ENCODE peak calls at places on chromosome 4, in eight cellular contexts. E is spleen, D is fibroblast of lung, Z is mammary epithelial cell, A is ovary, S is lower lobe of right lung, M is HL-60, I is kidney. G is an unnamed sample.

GRCh38 chr4:155403886-155404285 is 27.1 kb upstream of the MAP9 start:
- DNase-seq in Z (peak), I (no peak), A (no peak), D (peak), M (no peak), S (no peak), E (no peak), G (peak)

GRCh38 chr4:37389967-37390580 is 145.5 kb downstream of the NWD2 start:
- DNase-seq in S (no peak), Z (peak), D (peak), A (no peak), E (no peak), M (no peak), I (no peak), G (no peak)

GRCh38 chr4:181752516-181752915 is 490.7 kb upstream of the TENM3 start:
- DNase-seq in E (no peak), D (no peak), I (no peak), M (no peak), S (no peak), A (no peak), Z (no peak), G (no peak)

GRCh38 chr4:28555851-28556250 is 1695.2 kb downstream of the STIM2 start:
- DNase-seq in I (no peak), E (no peak), A (no peak), M (no peak), S (no peak), D (peak), Z (no peak), G (no peak)

GRCh38 chr4:6012200-6012599 is 6.0 kb downstream of the C4orf50 start:
- DNase-seq in A (no peak), E (no peak), I (no peak), Z (no peak), S (no peak), D (no peak), M (no peak), G (no peak)

GRCh38 chr4:3493720-3494492 is 30.8 kb downstream of the DOK7 start:
- DNase-seq in A (no peak), Z (no peak), D (no peak), E (no peak), M (no peak), I (no peak), S (no peak), G (no peak)

GRCh38 chr4:110611968-110612447 is 10.9 kb downstream of the PITX2 start:
- DNase-seq in S (no peak), E (no peak), Z (no peak), M (no peak), D (no peak), A (no peak), I (peak), G (no peak)

GRCh38 chr4:4368821-4369580 is 17.9 kb upstream of the NSG1 start:
- DNase-seq in E (no peak), A (peak), D (no peak), Z (no peak), I (no peak), M (no peak), S (no peak), G (no peak)

GRCh38 chr4:79679859-79680258 is 271.8 kb upstream of the GK2 start:
- DNase-seq in M (no peak), D (no peak), I (no peak), A (no peak), S (no peak), E (no peak), Z (no peak), G (no peak)

GRCh38 chr4:109811707-109812106 is 3.9 kb upstream of the GAR1 start:
- DNase-seq in Z (no peak), E (no peak), I (no peak), M (no peak), D (no peak), S (no peak), A (no peak), G (no peak)

GRCh38 chr4:5755679-5756078 is 44.7 kb downstream of the EVC start:
- DNase-seq in I (no peak), D (no peak), S (no peak), A (no peak), E (no peak), M (no peak), Z (no peak), G (no peak)

GRCh38 chr4:145907827-145908226 is 30.8 kb downstream of the ZNF827 start:
- DNase-seq in S (no peak), D (no peak), I (no peak), M (no peak), A (no peak), Z (no peak), E (no peak), G (no peak)

GRCh38 chr4:110631582-110632505 is 9.0 kb upstream of the PITX2 start:
- DNase-seq in I (peak), S (peak), A (no peak), E (peak), Z (peak), D (peak), M (peak), G (peak)

GRCh38 chr4:123622572-123622971 is 226.0 kb downstream of the SPRY1 start:
- DNase-seq in Z (no peak), I (no peak), S (no peak), A (no peak), M (no peak), E (no peak), D (no peak), G (no peak)

GRCh38 chr4:74944354-74944793 is 11.5 kb downstream of the PARM1 start:
- DNase-seq in A (no peak), I (no peak), D (no peak), E (no peak), Z (no peak), M (no peak), S (peak), G (no peak)
- H3K4me3 ChIP-seq in A (no peak), I (no peak), D (no peak), E (no peak), Z (no peak), M (no peak), S (no peak), G (no peak)

DNA sequence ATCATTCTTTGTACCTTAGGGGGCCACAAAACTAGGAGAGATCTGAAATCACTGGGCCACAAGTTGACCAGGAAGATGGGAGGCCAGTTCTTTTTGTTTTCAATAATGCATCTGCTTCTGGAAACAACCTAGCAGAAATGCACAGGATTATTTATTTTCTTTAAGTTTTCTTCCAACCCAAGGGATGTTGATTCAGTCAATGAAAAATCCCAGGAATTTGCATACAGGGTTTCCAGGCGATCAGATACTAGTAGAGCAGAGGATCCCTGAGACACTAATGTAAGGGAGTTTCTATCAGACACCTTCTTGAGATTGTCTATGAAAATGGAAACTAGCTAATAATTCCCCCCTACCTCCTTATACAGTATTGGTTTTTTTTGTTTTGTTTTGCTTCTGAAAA is 7.4 kb downstream of the ATOH1 start:
- DNase-seq in E (no peak), S (no peak), I (no peak), Z (no peak), D (no peak), A (no peak), M (no peak), G (no peak)
- TF ChIP-seq CTCF in E (no peak), S (no peak), I (no peak), Z (no peak), D (no peak), A (no peak), M (no peak), G (no peak)

DNA sequence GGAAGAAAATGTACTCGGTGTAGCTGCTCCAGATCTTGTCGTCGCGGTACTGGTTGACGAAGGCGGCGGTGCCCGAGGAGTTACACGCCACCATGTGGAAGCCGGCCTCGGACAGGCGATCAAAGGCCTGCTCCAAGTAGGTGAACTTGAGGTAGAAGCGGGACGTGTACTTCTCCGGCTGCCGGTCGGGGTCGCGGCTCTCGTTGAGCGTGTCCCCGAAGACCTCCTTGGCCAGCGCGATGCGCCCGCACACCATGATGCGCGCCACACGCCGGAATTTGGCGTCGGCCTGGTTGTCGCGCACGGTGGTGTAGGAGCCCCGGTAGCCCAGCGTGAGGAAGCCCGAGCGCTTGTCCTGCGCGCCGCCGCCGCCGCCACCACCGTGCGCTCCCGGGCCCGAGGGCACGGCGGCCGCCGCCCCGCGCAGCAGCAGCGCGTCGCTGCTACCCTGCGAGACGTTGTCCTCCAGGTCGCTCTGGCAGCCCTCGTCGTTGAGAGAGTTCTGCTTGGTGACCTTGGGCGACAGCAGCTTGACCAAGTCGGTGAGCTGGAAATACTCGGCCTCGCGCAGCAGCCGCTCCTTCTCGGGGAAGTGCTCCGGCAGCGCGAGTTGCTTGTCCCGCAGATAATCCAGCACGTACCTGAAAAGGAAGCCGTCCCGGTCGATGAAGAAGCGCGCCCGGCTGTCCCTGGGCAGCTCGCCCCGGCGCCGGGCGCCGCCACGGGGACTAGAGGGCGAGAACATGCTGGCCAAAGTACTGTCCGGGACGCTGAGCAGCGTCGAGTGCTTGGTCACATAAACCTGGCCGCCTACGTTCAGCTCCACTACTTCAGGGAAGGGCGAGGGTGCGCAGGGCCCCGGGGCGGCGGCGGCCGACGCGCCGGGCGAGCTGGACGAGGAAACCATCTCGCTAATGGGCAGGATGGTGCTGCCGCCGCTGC is 775 bp downstream of the KCTD8 start:
- DNase-seq in A (peak), I (peak), M (no peak), Z (peak), D (peak), E (peak), S (peak), G (peak)
- H3K4me3 ChIP-seq in A (peak), I (peak), M (peak), Z (peak), D (peak), E (peak), S (peak), G (no peak)

DNA sequence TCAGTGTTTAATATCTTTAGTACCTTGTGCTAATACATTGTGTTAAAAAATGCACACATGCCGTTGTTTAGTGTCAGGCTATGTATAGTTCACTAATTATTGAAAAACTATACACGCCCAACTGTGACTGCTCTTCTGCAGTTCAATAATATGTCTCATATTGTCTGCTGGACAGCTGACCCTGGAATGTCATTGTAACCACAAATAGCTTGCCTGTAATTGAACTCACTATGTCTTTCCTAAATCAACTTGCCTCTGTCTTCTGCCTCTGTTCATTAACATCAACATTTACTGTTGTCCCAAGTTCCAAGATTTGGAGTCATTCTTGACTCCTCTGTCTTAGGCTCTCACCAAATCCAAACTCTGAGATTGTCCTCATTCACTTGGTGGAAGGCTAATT is 114.6 kb downstream of the TMA16 start:
- DNase-seq in Z (no peak), D (no peak), A (no peak), S (no peak), I (no peak), E (no peak), M (no peak), G (no peak)
- TF ChIP-seq CTCF in Z (no peak), D (no peak), A (no peak), S (no peak), I (no peak), E (no peak), M (no peak), G (no peak)

DNA sequence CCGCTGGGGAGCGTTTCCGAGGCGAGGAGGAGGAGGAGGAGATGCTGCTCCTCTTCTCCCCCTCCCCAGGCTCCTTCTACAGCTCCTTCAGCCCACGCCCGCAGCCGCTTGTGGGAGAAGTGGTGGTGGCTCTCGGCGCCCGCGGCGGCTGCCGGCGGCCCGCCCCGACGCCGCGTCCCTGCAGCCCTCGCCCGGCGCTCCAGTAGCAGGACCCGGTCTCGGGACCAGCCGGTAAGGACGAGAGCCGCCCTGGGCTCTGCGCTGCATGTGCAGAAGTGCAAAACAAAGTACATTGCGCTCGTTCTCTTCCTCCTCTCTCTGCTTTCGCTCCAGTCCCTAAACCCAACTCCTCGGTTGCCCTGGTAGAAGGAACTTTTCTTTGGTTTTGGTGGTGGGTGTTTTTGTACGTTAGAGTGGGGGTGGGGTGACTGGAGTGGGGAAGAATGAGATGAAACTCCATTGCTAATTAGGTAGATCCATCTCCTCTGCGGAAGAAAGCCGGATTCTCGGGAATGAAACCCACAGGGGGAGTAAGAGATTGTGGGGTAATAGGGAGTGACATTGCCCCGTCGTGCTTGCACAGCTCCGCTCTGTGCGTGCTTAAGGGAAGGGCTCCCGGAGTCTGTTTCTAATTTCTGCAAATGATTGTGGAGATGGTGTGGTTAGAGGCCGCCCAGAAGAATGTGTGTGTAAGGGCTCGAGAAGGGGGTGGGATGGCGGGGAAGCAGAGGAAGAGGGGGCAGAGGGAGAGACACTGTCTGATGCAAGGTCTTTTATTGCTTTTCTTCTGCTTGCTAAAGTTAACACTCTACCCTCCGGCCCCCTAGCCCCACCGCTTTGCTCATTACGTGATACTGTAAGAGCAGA is 677 bp downstream of the PTPN13 start:
- DNase-seq in M (no peak), S (peak), A (peak), Z (peak), D (peak), I (peak), E (peak), G (peak)
- H3K4me3 ChIP-seq in M (no peak), S (peak), A (peak), Z (peak), D (peak), I (peak), E (peak), G (peak)

GRCh38 chr4:184282251-184282713 is 64.6 kb upstream of the ENPP6 start:
- DNase-seq in S (peak), E (peak), I (no peak), Z (peak), A (no peak), D (no peak), M (no peak), G (no peak)

GRCh38 chr4:184284336-184284690 is 66.6 kb upstream of the ENPP6 start:
- DNase-seq in I (no peak), E (no peak), D (no peak), S (no peak), Z (no peak), M (no peak), A (no peak), G (no peak)

GRCh38 chr4:184282895-184283654 is 65.4 kb upstream of the ENPP6 start:
- DNase-seq in A (no peak), D (peak), Z (no peak), I (no peak), E (no peak), S (no peak), M (no peak), G (no peak)

GRCh38 chr4:184284742-184285141 is 67.1 kb upstream of the ENPP6 start:
- DNase-seq in S (no peak), I (no peak), M (no peak), Z (no peak), E (no peak), A (no peak), D (no peak), G (no peak)

GRCh38 chr4:184283659-184284335 is 66.1 kb upstream of the ENPP6 start:
- DNase-seq in I (no peak), Z (no peak), A (no peak), M (no peak), S (no peak), E (no peak), D (no peak), G (no peak)
- TF ChIP-seq CTCF in I (no peak), Z (no peak), A (no peak), M (no peak), S (no peak), E (no peak), D (no peak), G (no peak)

GRCh38 chr4:89681671-89682070 is 155.3 kb downstream of the SNCA start:
- DNase-seq in E (no peak), S (no peak), D (no peak), I (no peak), M (no peak), Z (no peak), A (no peak), G (no peak)
- H3K4me3 ChIP-seq in E (no peak), S (no peak), D (no peak), I (no peak), M (no peak), Z (peak), A (no peak), G (no peak)

GRCh38 chr4:24476209-24476781 is 108.1 kb downstream of the DHX15 start:
- DNase-seq in D (peak), S (no peak), M (no peak), A (no peak), Z (no peak), E (no peak), I (no peak), G (peak)
- TF ChIP-seq CTCF in D (peak), S (peak), M (peak), A (peak), Z (peak), E (peak), I (peak), G (peak)

DNA sequence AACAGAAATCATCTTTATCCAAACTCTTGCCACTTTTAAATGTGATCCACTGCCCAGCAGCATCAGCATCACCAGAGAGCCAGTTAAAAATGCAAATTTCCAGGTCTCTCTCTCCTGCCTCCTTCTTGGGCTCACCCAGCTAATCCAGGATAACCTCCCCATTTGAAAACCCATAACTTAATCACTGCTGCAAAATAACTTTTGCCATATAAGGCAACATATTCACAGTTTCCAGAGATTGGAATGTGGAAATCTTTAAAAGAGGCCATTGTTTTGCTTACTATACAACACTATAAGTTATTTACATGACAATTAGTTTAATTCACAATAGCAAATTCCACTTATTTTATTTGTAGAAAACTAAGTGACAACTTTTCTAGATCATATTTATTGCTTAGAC is 4.8 kb upstream of the EXOSC9 start:
- DNase-seq in A (no peak), D (no peak), E (no peak), I (no peak), M (no peak), Z (no peak), S (no peak), G (no peak)
- H3K4me3 ChIP-seq in A (no peak), D (no peak), E (no peak), I (no peak), M (no peak), Z (no peak), S (no peak), G (no peak)

G was measured in foreskin fibroblast.